ENCODE peak calls at places on chromosomes 7 and 10, in ten cellular contexts. A, B, Y, G, W, K, I, Z, R and C are unnamed samples.
A peak's percentile ranks its signal among the peaks of the same experiment; 100 is the strongest.

GRCh38 chr10:2981361-2981801 is 86.0 kb upstream of the PFKP start:
- DNase-seq in A (no peak), K (no peak), G (no peak), B (peak; percentile 72), W (no peak), Z (no peak), R (no peak), Y (no peak), I (no peak), C (no peak)

GRCh38 chr10:85927952-85928677 is 438.5 kb downstream of the GRID1 start:
- DNase-seq in G (peak; percentile 18), K (peak; percentile 67), W (no peak), Z (peak; percentile 89), Y (no peak), A (no peak), B (peak; percentile 54), R (no peak), I (no peak), C (no peak)

GRCh38 chr7:4080954-4081353 is 601.1 kb upstream of the FOXK1 start:
- DNase-seq in B (no peak), A (no peak), R (no peak), Y (no peak), G (no peak), I (no peak), K (no peak), Z (no peak), W (no peak), C (no peak)

GRCh38 chr10:43249151-43249961 is 17.5 kb downstream of the RASGEF1A start:
- DNase-seq in R (no peak), W (no peak), B (no peak), G (no peak), A (no peak), K (no peak), Y (no peak), I (no peak), Z (no peak), C (no peak)

GRCh38 chr10:13499150-13499549 is 29.7 kb downstream of the BEND7 start:
- DNase-seq in B (no peak), A (no peak), K (no peak), Y (no peak), G (no peak), Z (no peak), W (no peak), I (no peak), R (no peak), C (no peak)

GRCh38 chr7:106326594-106327537 is 42.1 kb upstream of the NAMPT start:
- DNase-seq in B (no peak), A (peak; percentile 23), W (no peak), K (no peak), Y (no peak), Z (no peak), I (no peak), G (no peak), R (no peak), C (no peak)

GRCh38 chr10:131695814-131696165 is 205.0 kb upstream of the PPP2R2D start:
- DNase-seq in G (no peak), A (no peak), I (no peak), Z (no peak), W (no peak), R (no peak), K (no peak), Y (no peak), B (no peak), C (no peak)

GRCh38 chr10:102583435-102584417 is 60.6 kb upstream of the TRIM8 start:
- DNase-seq in A (peak; percentile 91), I (peak; percentile 94), K (peak; percentile 87), Y (peak; percentile 91), Z (peak; percentile 59), B (peak; percentile 88), R (peak; percentile 66), G (peak; percentile 91), W (peak; percentile 95), C (peak; percentile 84)

GRCh38 chr10:48684792-48685651 is at the start of gene WDFY4:
- DNase-seq in B (no peak), G (no peak), R (no peak), W (no peak), Y (no peak), Z (no peak), K (no peak), I (no peak), A (no peak), C (no peak)

GRCh38 chr7:148702876-148703670 is 4.4 kb downstream of the CUL1 start:
- DNase-seq in A (no peak), Y (no peak), K (peak; percentile 25), B (no peak), I (peak; percentile 21), Z (peak; percentile 13), W (no peak), R (no peak), G (no peak), C (no peak)

GRCh38 chr7:130901209-130901783 is 167.3 kb upstream of the KLF14 start:
- DNase-seq in A (peak; percentile 83), R (peak; percentile 96), G (peak; percentile 67), Z (peak; percentile 80), Y (no peak), B (peak; percentile 81), W (peak; percentile 74), K (peak; percentile 97), I (peak; percentile 97), C (no peak)

GRCh38 chr7:159034988-159035387 is 109.7 kb downstream of the VIPR2 start:
- DNase-seq in B (no peak), K (no peak), W (no peak), G (no peak), A (no peak), I (no peak), R (no peak), Z (no peak), Y (no peak), C (no peak)

GRCh38 chr10:104273899-104274575 is 5.1 kb downstream of the GSTO2 start:
- DNase-seq in R (no peak), K (no peak), I (peak; percentile 33), G (no peak), B (no peak), A (peak; percentile 59), Z (no peak), W (no peak), Y (no peak), C (no peak)

GRCh38 chr7:36708765-36709164 is 15.5 kb downstream of the AOAH start:
- DNase-seq in K (no peak), Y (no peak), G (no peak), R (no peak), I (no peak), A (no peak), W (no peak), Z (no peak), B (no peak), C (no peak)

GRCh38 chr10:33216661-33217427 is 117.6 kb downstream of the NRP1 start:
- DNase-seq in Z (peak; percentile 91), W (peak; percentile 40), A (peak; percentile 50), I (no peak), G (peak; percentile 76), Y (peak; percentile 75), K (peak; percentile 82), R (peak; percentile 76), B (peak; percentile 70), C (no peak)

GRCh38 chr7:36604801-36605200 is 119.5 kb downstream of the AOAH start:
- DNase-seq in Z (peak; percentile 64), G (no peak), Y (no peak), I (no peak), K (no peak), B (peak; percentile 66), R (peak; percentile 48), W (no peak), A (no peak), C (no peak)

GRCh38 chr10:48940958-48941357 is 1.3 kb upstream of the LRRC18 start:
- DNase-seq in I (no peak), Y (no peak), B (no peak), K (no peak), A (no peak), Z (no peak), G (no peak), W (no peak), R (no peak), C (no peak)

GRCh38 chr7:99248391-99249067 is 24.1 kb upstream of the MYH16 start:
- DNase-seq in Z (no peak), R (peak; percentile 26), K (no peak), W (no peak), G (no peak), Y (no peak), A (no peak), B (no peak), I (no peak), C (no peak)

GRCh38 chr10:8179081-8179480 is 124.6 kb downstream of the GATA3 start:
- DNase-seq in Y (no peak), A (no peak), W (no peak), Z (no peak), R (no peak), I (no peak), G (no peak), B (no peak), K (no peak), C (no peak)

GRCh38 chr7:44764081-44764480 is 15.4 kb downstream of the ZMIZ2 start:
- DNase-seq in Z (no peak), G (no peak), W (no peak), A (no peak), R (no peak), Y (no peak), I (no peak), K (no peak), B (no peak), C (no peak)

GRCh38 chr7:92833024-92833765 is 3.2 kb downstream of the CDK6 start:
- DNase-seq in G (peak; percentile 68), B (peak; percentile 77), K (peak; percentile 91), A (peak; percentile 79), I (peak; percentile 86), W (peak; percentile 58), Y (peak; percentile 39), Z (peak; percentile 73), R (peak; percentile 82), C (peak; percentile 85)

GRCh38 chr7:123024989-123025758 is 29.7 kb upstream of the TAS2R16 start:
- DNase-seq in B (peak; percentile 60), K (peak; percentile 83), Y (no peak), I (peak; percentile 31), G (no peak), R (peak; percentile 66), Z (peak; percentile 74), W (no peak), A (no peak), C (no peak)

GRCh38 chr10:85548038-85548437 is 818.6 kb downstream of the GRID1 start:
- DNase-seq in R (peak; percentile 76), Y (peak; percentile 56), G (peak; percentile 84), I (peak; percentile 4), Z (peak; percentile 83), B (peak; percentile 66), K (peak; percentile 86), W (peak; percentile 43), A (no peak), C (peak; percentile 45)

GRCh38 chr7:149765399-149766121 is 7.8 kb downstream of the ZNF467 start:
- DNase-seq in Y (no peak), G (no peak), W (no peak), K (no peak), R (no peak), Z (no peak), A (no peak), I (no peak), B (no peak), C (no peak)

GRCh38 chr7:143458263-143458662 is 15.0 kb downstream of the TAS2R60 start:
- DNase-seq in I (no peak), Z (peak; percentile 88), B (no peak), R (peak; percentile 13), K (no peak), Y (no peak), A (peak; percentile 67), G (peak; percentile 9), W (no peak), C (no peak)

GRCh38 chr10:14240253-14241189 is 90.2 kb downstream of the FRMD4A start:
- DNase-seq in G (no peak), Y (peak; percentile 57), R (no peak), K (no peak), W (no peak), I (peak; percentile 9), A (no peak), B (no peak), Z (peak; percentile 3), C (peak; percentile 1)

GRCh38 chr7:133552079-133552478 is 299.2 kb downstream of the EXOC4 start:
- DNase-seq in K (no peak), A (no peak), B (no peak), G (no peak), Y (no peak), I (no peak), W (no peak), R (no peak), Z (no peak), C (no peak)

GRCh38 chr7:107173191-107173590 is 4.4 kb downstream of the HBP1 start:
- DNase-seq in I (no peak), A (no peak), G (no peak), K (no peak), R (no peak), B (no peak), W (no peak), Z (no peak), Y (no peak), C (no peak)